ENCODE peak calls at places on chromosomes 1 and 21, in ten cellular contexts. One of them, this sample, is unnamed.

GRCh38 chr1:159091547-159092397 is 15.2 kb upstream of the AIM2 start:
- DNase-seq in head of caudate nucleus: no peak
- DNase-seq in NCI-H774: no peak
- DNase-seq in EH: peak
- DNase-seq in pulmonary artery endothelial cell: peak
- DNase-seq in M059J: peak
- DNase-seq in nucleus accumbens: no peak
- DNase-seq in amniotic epithelial cell: peak
- DNase-seq in amniotic stem cell: peak
- DNase-seq in breast epithelium: no peak
- DNase-seq in this sample: no peak

GRCh38 chr1:240385985-240386978 is 225.7 kb downstream of the GREM2 start:
- DNase-seq in head of caudate nucleus: no peak
- DNase-seq in NCI-H774: no peak
- DNase-seq in EH: peak
- DNase-seq in pulmonary artery endothelial cell: no peak
- DNase-seq in M059J: peak
- DNase-seq in nucleus accumbens: no peak
- DNase-seq in amniotic epithelial cell: peak
- DNase-seq in amniotic stem cell: peak
- DNase-seq in breast epithelium: no peak
- DNase-seq in this sample: no peak

GRCh38 chr1:240597153-240597745 is 14.7 kb downstream of the GREM2 start:
- DNase-seq in head of caudate nucleus: no peak
- DNase-seq in NCI-H774: no peak
- DNase-seq in EH: no peak
- DNase-seq in pulmonary artery endothelial cell: no peak
- DNase-seq in M059J: peak
- DNase-seq in nucleus accumbens: no peak
- DNase-seq in amniotic epithelial cell: no peak
- DNase-seq in amniotic stem cell: no peak
- DNase-seq in breast epithelium: no peak
- DNase-seq in this sample: no peak

GRCh38 chr1:5514519-5515183 is 477.6 kb downstream of the NPHP4 start:
- DNase-seq in head of caudate nucleus: peak
- DNase-seq in NCI-H774: peak
- DNase-seq in EH: peak
- DNase-seq in pulmonary artery endothelial cell: no peak
- DNase-seq in M059J: peak
- DNase-seq in nucleus accumbens: peak
- DNase-seq in amniotic epithelial cell: peak
- DNase-seq in amniotic stem cell: no peak
- DNase-seq in breast epithelium: peak
- DNase-seq in this sample: no peak

GRCh38 chr1:85584264-85584781 is 3.8 kb downstream of the CCN1 start:
- DNase-seq in head of caudate nucleus: no peak
- DNase-seq in NCI-H774: no peak
- DNase-seq in EH: peak
- DNase-seq in pulmonary artery endothelial cell: peak
- DNase-seq in M059J: peak
- DNase-seq in nucleus accumbens: no peak
- DNase-seq in amniotic epithelial cell: peak
- DNase-seq in amniotic stem cell: peak
- DNase-seq in breast epithelium: no peak
- DNase-seq in this sample: no peak

GRCh38 chr1:4210043-4210442 is 310.0 kb upstream of the C1orf174 start:
- DNase-seq in head of caudate nucleus: no peak
- DNase-seq in NCI-H774: no peak
- DNase-seq in EH: no peak
- DNase-seq in pulmonary artery endothelial cell: no peak
- DNase-seq in M059J: no peak
- DNase-seq in nucleus accumbens: no peak
- DNase-seq in amniotic epithelial cell: no peak
- DNase-seq in amniotic stem cell: no peak
- DNase-seq in breast epithelium: no peak
- DNase-seq in this sample: no peak

GRCh38 chr1:10920063-10920626 is 92.3 kb upstream of the TARDBP start:
- DNase-seq in head of caudate nucleus: no peak
- DNase-seq in NCI-H774: no peak
- DNase-seq in EH: no peak
- DNase-seq in pulmonary artery endothelial cell: no peak
- DNase-seq in M059J: no peak
- DNase-seq in nucleus accumbens: no peak
- DNase-seq in amniotic epithelial cell: no peak
- DNase-seq in amniotic stem cell: no peak
- DNase-seq in breast epithelium: no peak
- DNase-seq in this sample: no peak

GRCh38 chr21:44011774-44012473 is at the start of gene TRAPPC10:
- DNase-seq in head of caudate nucleus: peak
- DNase-seq in NCI-H774: peak
- DNase-seq in EH: peak
- DNase-seq in pulmonary artery endothelial cell: peak
- DNase-seq in M059J: peak
- DNase-seq in nucleus accumbens: peak
- DNase-seq in amniotic epithelial cell: peak
- DNase-seq in amniotic stem cell: peak
- DNase-seq in breast epithelium: peak
- DNase-seq in this sample: peak

GRCh38 chr1:51343624-51344023 is 13.3 kb upstream of the TTC39A start:
- DNase-seq in head of caudate nucleus: no peak
- DNase-seq in NCI-H774: no peak
- DNase-seq in EH: no peak
- DNase-seq in pulmonary artery endothelial cell: no peak
- DNase-seq in M059J: no peak
- DNase-seq in nucleus accumbens: no peak
- DNase-seq in amniotic epithelial cell: no peak
- DNase-seq in amniotic stem cell: no peak
- DNase-seq in breast epithelium: no peak
- DNase-seq in this sample: no peak

GRCh38 chr1:22540311-22540710 is 23.0 kb upstream of the EPHA8 start:
- DNase-seq in head of caudate nucleus: no peak
- DNase-seq in NCI-H774: no peak
- DNase-seq in EH: peak
- DNase-seq in pulmonary artery endothelial cell: no peak
- DNase-seq in M059J: no peak
- DNase-seq in nucleus accumbens: no peak
- DNase-seq in amniotic epithelial cell: no peak
- DNase-seq in amniotic stem cell: no peak
- DNase-seq in breast epithelium: no peak
- DNase-seq in this sample: no peak

GRCh38 chr1:53909946-53910345 is 16.0 kb downstream of the DIO1 start:
- DNase-seq in head of caudate nucleus: no peak
- DNase-seq in NCI-H774: no peak
- DNase-seq in EH: peak
- DNase-seq in pulmonary artery endothelial cell: no peak
- DNase-seq in M059J: no peak
- DNase-seq in nucleus accumbens: no peak
- DNase-seq in amniotic epithelial cell: peak
- DNase-seq in amniotic stem cell: no peak
- DNase-seq in breast epithelium: no peak
- DNase-seq in this sample: no peak

GRCh38 chr1:185499986-185500626 is 183.1 kb upstream of the IVNS1ABP start:
- DNase-seq in head of caudate nucleus: no peak
- DNase-seq in NCI-H774: no peak
- DNase-seq in EH: peak
- DNase-seq in pulmonary artery endothelial cell: peak
- DNase-seq in M059J: peak
- DNase-seq in nucleus accumbens: no peak
- DNase-seq in amniotic epithelial cell: peak
- DNase-seq in amniotic stem cell: peak
- DNase-seq in breast epithelium: no peak
- DNase-seq in this sample: no peak

GRCh38 chr1:16041200-16041599 is 2.4 kb upstream of the CLCNKB start:
- DNase-seq in head of caudate nucleus: no peak
- DNase-seq in NCI-H774: no peak
- DNase-seq in EH: no peak
- DNase-seq in pulmonary artery endothelial cell: no peak
- DNase-seq in M059J: no peak
- DNase-seq in nucleus accumbens: no peak
- DNase-seq in amniotic epithelial cell: no peak
- DNase-seq in amniotic stem cell: no peak
- DNase-seq in breast epithelium: no peak
- DNase-seq in this sample: no peak

GRCh38 chr1:91501527-91501859 is 842 bp downstream of the CDC7 start:
- DNase-seq in head of caudate nucleus: no peak
- DNase-seq in NCI-H774: peak
- DNase-seq in EH: peak
- DNase-seq in pulmonary artery endothelial cell: no peak
- DNase-seq in M059J: no peak
- DNase-seq in nucleus accumbens: no peak
- DNase-seq in amniotic epithelial cell: peak
- DNase-seq in amniotic stem cell: no peak
- DNase-seq in breast epithelium: no peak
- DNase-seq in this sample: no peak

GRCh38 chr21:29022141-29022540 is 2.3 kb upstream of the USP16 start:
- DNase-seq in head of caudate nucleus: no peak
- DNase-seq in NCI-H774: no peak
- DNase-seq in EH: no peak
- DNase-seq in pulmonary artery endothelial cell: no peak
- DNase-seq in M059J: peak
- DNase-seq in nucleus accumbens: no peak
- DNase-seq in amniotic epithelial cell: no peak
- DNase-seq in amniotic stem cell: no peak
- DNase-seq in breast epithelium: no peak
- DNase-seq in this sample: no peak

GRCh38 chr1:178628637-178629548 is 96.2 kb upstream of the RALGPS2 start:
- DNase-seq in head of caudate nucleus: no peak
- DNase-seq in NCI-H774: no peak
- DNase-seq in EH: peak
- DNase-seq in pulmonary artery endothelial cell: no peak
- DNase-seq in M059J: peak
- DNase-seq in nucleus accumbens: no peak
- DNase-seq in amniotic epithelial cell: peak
- DNase-seq in amniotic stem cell: no peak
- DNase-seq in breast epithelium: no peak
- DNase-seq in this sample: no peak

GRCh38 chr1:154418062-154418897 is 13.1 kb downstream of the IL6R start:
- DNase-seq in head of caudate nucleus: peak
- DNase-seq in NCI-H774: peak
- DNase-seq in EH: no peak
- DNase-seq in pulmonary artery endothelial cell: no peak
- DNase-seq in M059J: peak
- DNase-seq in nucleus accumbens: no peak
- DNase-seq in amniotic epithelial cell: peak
- DNase-seq in amniotic stem cell: no peak
- DNase-seq in breast epithelium: peak
- DNase-seq in this sample: no peak

GRCh38 chr1:10649484-10650201 is 146.8 kb downstream of the CASZ1 start:
- DNase-seq in head of caudate nucleus: no peak
- DNase-seq in NCI-H774: no peak
- DNase-seq in EH: no peak
- DNase-seq in pulmonary artery endothelial cell: no peak
- DNase-seq in M059J: no peak
- DNase-seq in nucleus accumbens: no peak
- DNase-seq in amniotic epithelial cell: no peak
- DNase-seq in amniotic stem cell: no peak
- DNase-seq in breast epithelium: no peak
- DNase-seq in this sample: no peak

GRCh38 chr1:207049974-207050391 is 1.0 kb downstream of the YOD1 start:
- DNase-seq in head of caudate nucleus: no peak
- DNase-seq in NCI-H774: no peak
- DNase-seq in EH: peak
- DNase-seq in pulmonary artery endothelial cell: no peak
- DNase-seq in M059J: peak
- DNase-seq in nucleus accumbens: no peak
- DNase-seq in amniotic epithelial cell: peak
- DNase-seq in amniotic stem cell: peak
- DNase-seq in breast epithelium: peak
- DNase-seq in this sample: peak

GRCh38 chr1:1189071-1189470 is 15.4 kb downstream of the TTLL10 start:
- DNase-seq in head of caudate nucleus: no peak
- DNase-seq in NCI-H774: no peak
- DNase-seq in EH: no peak
- DNase-seq in pulmonary artery endothelial cell: no peak
- DNase-seq in M059J: no peak
- DNase-seq in nucleus accumbens: no peak
- DNase-seq in amniotic epithelial cell: no peak
- DNase-seq in amniotic stem cell: no peak
- DNase-seq in breast epithelium: no peak
- DNase-seq in this sample: no peak

GRCh38 chr21:40844935-40845334 is 2.0 kb downstream of the DSCAM start:
- DNase-seq in head of caudate nucleus: no peak
- DNase-seq in NCI-H774: no peak
- DNase-seq in EH: no peak
- DNase-seq in pulmonary artery endothelial cell: no peak
- DNase-seq in M059J: no peak
- DNase-seq in nucleus accumbens: no peak
- DNase-seq in amniotic epithelial cell: no peak
- DNase-seq in amniotic stem cell: no peak
- DNase-seq in breast epithelium: no peak
- DNase-seq in this sample: no peak